ENCODE peak calls at places on chromosomes 4 and X, in ten cellular contexts. R is fibroblast of lung; J is HepG2; B is SK-N-SH; C is heart right ventricle; P is lower lobe of right lung; X is colonic mucosa; Y is left lung; U is left ventricle myocardium inferior; T is CD8-positive, alpha-beta T cell. Q is an unnamed sample. For H3K4me1 and H3K27me3, the result is how much of the 10 kb centered on the place peaks cover.

GRCh38 chr4:188178276-188178675 is 39.0 kb downstream of the TRIML1 start:
- DNase-seq in X (no peak), J (no peak), P (no peak), T (no peak), U (no peak), Y (no peak), C (no peak), B (no peak), R (peak), Q (peak)

GRCh38 chrX:39953879-39954278 is 143.9 kb downstream of the BCOR start:
- DNase-seq in R (peak), Y (peak), P (peak), J (peak), T (no peak), C (peak), X (peak), B (no peak), U (peak), Q (peak)

GRCh38 chr4:185112104-185112503 is 31.0 kb upstream of the SLC25A4 start:
- DNase-seq in J (peak), P (no peak), B (no peak), C (no peak), R (peak), Y (peak), U (no peak), X (no peak), T (no peak), Q (peak)

GRCh38 chr4:128302775-128303174 is 15.2 kb upstream of the PGRMC2 start:
- DNase-seq in Y (no peak), P (no peak), X (no peak), T (no peak), B (no peak), J (no peak), U (no peak), C (no peak), R (peak), Q (no peak)

GRCh38 chrX:67524428-67524827 is 19.4 kb upstream of the AR start:
- DNase-seq in U (no peak), T (no peak), X (no peak), J (no peak), P (no peak), Y (no peak), R (no peak), B (no peak), C (no peak), Q (no peak)

GRCh38 chrX:154380153-154380552 is 1.1 kb downstream of the EMD start:
- DNase-seq in P (no peak), U (no peak), Y (no peak), T (no peak), X (no peak), J (no peak), C (no peak), R (no peak), B (no peak), Q (no peak)

GRCh38 chr4:8391972-8392371 is 48.6 kb downstream of the ACOX3 start:
- DNase-seq in P (no peak), Y (no peak), C (peak), B (no peak), T (no peak), U (peak), J (no peak), X (peak), R (peak), Q (peak)

GRCh38 chrX:21745756-21746155 is 12.2 kb downstream of the SMPX start:
- DNase-seq in P (no peak), T (peak), J (no peak), U (no peak), C (no peak), B (peak), Y (no peak), X (peak), R (peak), Q (no peak)

GRCh38 chr4:57078685-57079521 is 31.3 kb downstream of the IGFBP7 start:
- DNase-seq in R (no peak), C (no peak), U (no peak), X (no peak), T (no peak), P (peak), B (no peak), J (peak), Y (no peak), Q (peak)

GRCh38 chrX:118347131-118347530 is 1.2 kb downstream of the WDR44 start:
- DNase-seq in C (no peak), Y (no peak), J (peak), T (no peak), U (no peak), R (peak), B (peak), P (no peak), X (no peak), Q (peak)

GRCh38 chr4:40877081-40877480 is 127.3 kb downstream of the NSUN7 start:
- DNase-seq in T (no peak), P (no peak), X (no peak), U (no peak), C (no peak), Y (no peak), R (no peak), B (no peak), J (no peak), Q (no peak)

GRCh38 chr4:103008875-103009729 is 10.4 kb downstream of the SLC9B1 start:
- DNase-seq in B (peak), U (no peak), Y (no peak), J (peak), R (peak), X (peak), C (no peak), T (no peak), P (no peak), Q (peak)

GRCh38 chr4:112523764-112524505 is 8.0 kb upstream of the NEUROG2 start:
- DNase-seq in Y (peak), C (peak), P (peak), J (peak), U (peak), B (peak), X (peak), R (no peak), T (peak), Q (no peak)

GRCh38 chrX:74431807-74432206 is 10.5 kb downstream of the SLC16A2 start:
- DNase-seq in C (no peak), J (no peak), T (no peak), B (no peak), U (no peak), P (no peak), R (no peak), X (no peak), Y (no peak), Q (no peak)

GRCh38 chr4:18111100-18111499 is 89.5 kb upstream of the LCORL start:
- DNase-seq in U (no peak), C (no peak), P (no peak), B (no peak), T (no peak), X (no peak), J (no peak), R (no peak), Y (no peak), Q (peak)

GRCh38 chr4:39068907-39069306 is 6.9 kb downstream of the KLHL5 start:
- DNase-seq in T (no peak), U (no peak), B (no peak), R (no peak), Y (no peak), P (no peak), J (no peak), C (no peak), X (no peak), Q (no peak)

GRCh38 chr4:37392540-37393255 is 148.2 kb downstream of the NWD2 start:
- DNase-seq in C (peak), B (no peak), Y (peak), R (no peak), P (peak), T (no peak), J (no peak), X (peak), U (peak), Q (no peak)

GRCh38 chr4:45453258-45453841 is 670.5 kb downstream of the GABRG1 start:
- DNase-seq in P (no peak), C (no peak), Y (no peak), B (peak), U (no peak), J (peak), R (peak), T (no peak), X (no peak), Q (peak)

GRCh38 chr4:2862528-2862927 is 18.9 kb downstream of the ADD1 start:
- DNase-seq in B (no peak), P (no peak), U (no peak), Y (no peak), J (no peak), C (no peak), X (no peak), R (no peak), T (no peak), Q (no peak)

GRCh38 chrX:141632124-141632523 is 42.6 kb downstream of the SPANXA2 start:
- DNase-seq in U (no peak), Y (no peak), T (no peak), P (no peak), C (no peak), B (no peak), J (no peak), R (no peak), X (no peak), Q (no peak)

GRCh38 chr4:182917182-182918043 is at the start of gene DCTD:
- DNase-seq in T (peak), C (peak), B (peak), X (peak), Y (peak), U (peak), R (peak), J (peak), P (peak), Q (peak)

GRCh38 chr4:158008551-158009218 is 164.1 kb downstream of the GASK1B start:
- DNase-seq in Y (no peak), X (no peak), T (no peak), P (no peak), U (no peak), R (peak), B (no peak), J (no peak), C (no peak), Q (no peak)

GRCh38 chr4:85028910-85029309 is 62.4 kb upstream of the WDFY3 start:
- DNase-seq in P (no peak), Y (no peak), B (no peak), C (no peak), T (no peak), U (no peak), R (peak), X (no peak), J (no peak), Q (peak)

GRCh38 chr4:23770011-23770410 is 119.8 kb downstream of the PPARGC1A start:
- DNase-seq in P (no peak), B (no peak), T (no peak), Y (no peak), J (no peak), C (no peak), X (no peak), R (peak), U (no peak), Q (no peak)

DNA sequence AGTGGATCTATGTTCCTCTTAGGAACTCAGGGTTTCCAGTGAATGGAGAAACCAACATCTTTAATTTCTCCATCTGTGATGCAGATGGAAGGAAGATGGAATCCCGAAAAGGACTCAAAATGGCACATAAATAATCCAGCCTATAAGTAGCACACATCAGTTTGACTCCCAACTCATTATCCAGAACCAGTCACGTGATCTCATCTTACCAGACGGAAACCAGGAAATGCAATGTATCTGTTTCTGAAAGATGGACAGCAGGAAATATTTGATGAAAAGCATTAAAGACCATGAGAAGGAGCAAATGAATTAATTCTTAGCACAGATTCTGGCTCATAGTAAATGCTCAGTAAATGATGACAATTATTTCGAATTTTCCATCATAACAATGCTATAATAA is 443.1 kb upstream of the FMR1 start:
- DNase-seq in T (no peak), X (no peak), C (no peak), R (no peak), B (no peak), J (no peak), U (no peak), Y (no peak), P (no peak), Q (no peak)
- H3K4me1 ChIP-seq in T (under half), X (under half), C (under half), R (under half), B (under half), J (under half), U (under half), Y (under half), P (under half), Q (under half)

GRCh38 chr4:137981277-137981676 is 260.9 kb downstream of the SLC7A11 start:
- DNase-seq in J (no peak), Y (no peak), P (no peak), X (no peak), U (no peak), C (no peak), T (no peak), R (peak), B (no peak), Q (no peak)
- TF ChIP-seq CTCF in J (no peak), Y (no peak), P (no peak), X (no peak), U (no peak), C (no peak), T (no peak), R (peak), B (peak), Q (peak)

GRCh38 chrX:124194903-124195302 is 137.6 kb upstream of the TEX13D start:
- DNase-seq in T (no peak), Y (no peak), X (no peak), J (no peak), P (no peak), B (no peak), C (no peak), R (peak), U (no peak), Q (no peak)
- H3K27me3 ChIP-seq in T (under half), Y (under half), X (under half), J (under half), P (under half), B (under half), C (under half), R (under half), U (under half), Q (under half)

GRCh38 chr4:169009281-169010124 is 552 bp downstream of the CBR4 start:
- DNase-seq in T (peak), Y (peak), U (peak), B (no peak), R (peak), X (peak), P (peak), J (peak), C (peak), Q (peak)

GRCh38 chr4:169013396-169013795 is 3.3 kb upstream of the CBR4 start:
- DNase-seq in U (no peak), T (no peak), J (no peak), Y (no peak), B (no peak), C (no peak), X (no peak), R (no peak), P (no peak), Q (no peak)

GRCh38 chr4:169012049-169012448 is 2.0 kb upstream of the CBR4 start:
- DNase-seq in C (no peak), Y (no peak), R (no peak), T (no peak), B (no peak), U (no peak), X (no peak), J (no peak), P (no peak), Q (no peak)

GRCh38 chr4:169008478-169008877 is 1.6 kb downstream of the CBR4 start:
- DNase-seq in Y (no peak), B (no peak), C (no peak), T (no peak), U (no peak), X (no peak), P (no peak), R (no peak), J (no peak), Q (no peak)

GRCh38 chr4:169010125-169011023 is at the start of gene CBR4:
- DNase-seq in B (peak), T (peak), Y (peak), X (peak), C (peak), J (peak), R (peak), P (peak), U (peak), Q (peak)
- H3K4me1 ChIP-seq in B (under half), T (under half), Y (under half), X (under half), C (under half), J (half or more), R (under half), P (under half), U (half or more), Q (under half)

GRCh38 chr4:186236126-186236525 is 8.8 kb downstream of the KLKB1 start:
- DNase-seq in Y (no peak), X (no peak), T (no peak), J (no peak), U (no peak), C (no peak), R (no peak), B (no peak), P (no peak), Q (no peak)
- TF ChIP-seq CTCF in Y (no peak), X (no peak), T (no peak), J (no peak), U (no peak), C (no peak), R (no peak), B (no peak), P (no peak), Q (no peak)

GRCh38 chr4:186630128-186630527 is 74.8 kb upstream of the MTNR1A start:
- DNase-seq in C (no peak), J (no peak), B (no peak), P (no peak), R (no peak), Y (no peak), X (no peak), U (no peak), T (no peak), Q (no peak)
- H3K27me3 ChIP-seq in C (under half), J (under half), B (under half), P (under half), R (under half), Y (under half), X (under half), U (under half), T (under half), Q (under half)

GRCh38 chr4:727576-727975 is 21.9 kb downstream of the PCGF3 start:
- DNase-seq in U (no peak), C (no peak), X (no peak), Y (no peak), P (no peak), T (no peak), J (no peak), B (no peak), R (no peak), Q (no peak)
- H3K4me1 ChIP-seq in U (under half), C (under half), X (under half), Y (under half), P (under half), T (under half), J (under half), B (under half), R (under half), Q (under half)

DNA sequence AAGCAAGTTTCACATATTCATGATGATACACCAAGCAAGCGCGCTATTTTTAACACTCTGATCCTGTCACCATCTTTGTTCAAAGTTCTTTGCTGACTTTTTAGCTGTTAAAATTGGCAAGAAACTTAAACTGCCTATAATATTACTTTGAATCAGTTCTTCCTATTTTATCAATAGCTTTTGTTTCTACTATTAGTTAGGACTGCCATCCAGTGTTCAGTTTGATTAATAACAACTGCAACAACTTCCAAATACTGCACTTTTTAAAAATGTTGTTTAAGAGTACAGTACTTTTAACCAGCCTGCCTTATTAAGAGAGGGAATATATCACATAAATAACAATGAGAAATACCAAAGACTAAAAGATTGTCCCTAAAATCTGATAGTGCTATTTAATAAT is 614.3 kb downstream of the FAM133A start:
- DNase-seq in B (no peak), J (no peak), T (no peak), X (no peak), P (no peak), C (no peak), R (no peak), Y (no peak), U (no peak), Q (no peak)
- TF ChIP-seq CTCF in B (peak), J (no peak), T (no peak), X (no peak), P (no peak), C (no peak), R (no peak), Y (no peak), U (no peak), Q (no peak)

DNA sequence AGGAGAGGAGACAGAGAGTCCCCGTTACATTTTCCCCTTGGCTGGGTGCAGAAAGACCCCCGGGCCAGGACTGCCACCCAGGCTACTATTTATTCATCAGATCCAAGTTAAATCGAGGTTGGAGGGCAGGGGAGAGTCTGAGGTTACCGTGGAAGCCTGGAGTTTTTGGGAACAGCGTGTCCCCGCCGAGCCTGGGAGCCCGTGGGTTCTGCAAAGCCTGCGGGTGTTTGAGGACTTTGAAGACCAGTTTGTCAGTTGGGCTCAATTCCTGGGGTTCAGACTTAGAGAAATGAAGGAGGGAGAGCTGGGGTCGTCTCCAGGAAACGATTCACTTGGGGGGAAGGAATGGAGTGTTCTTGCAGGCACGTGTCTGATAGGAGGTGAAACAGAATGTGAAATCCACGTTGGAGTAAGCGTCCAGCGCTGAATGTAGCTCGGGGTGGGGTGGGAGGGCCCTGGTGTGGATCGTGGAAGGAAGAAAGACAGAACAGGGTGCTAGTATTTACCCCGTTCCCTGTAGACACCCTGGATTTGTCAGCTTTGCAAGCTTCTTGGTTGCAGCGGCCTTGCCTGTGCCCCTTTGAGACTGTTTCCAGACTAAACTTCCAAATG is 2.6 kb downstream of the SHOX start:
- DNase-seq in Y (no peak), X (no peak), B (no peak), J (no peak), C (no peak), U (no peak), R (no peak), T (no peak), P (no peak), Q (no peak)
- H3K27me3 ChIP-seq in Y (half or more), X (half or more), B (half or more), J (under half), C (under half), U (half or more), R (under half), T (under half), P (half or more), Q (half or more)

Q was measured in foreskin keratinocyte.